ENCODE peak calls at places on chromosomes 13 and 19, in six cellular contexts. B is activated T-helper 1 cell treated with Interleukin-2 at 50 U/mL for 16 hours; I is stimulated activated naive CD4-positive, alpha-beta T cell; V is OCI-M1; H is ELR; W is cardiac septum. P is an unnamed sample.

GRCh38 chr13:45242070-45242469 is 41.2 kb upstream of the KCTD4 start:
- DNase-seq in B (no peak), I (no peak), V (peak; percentile 41), H (peak; percentile 49), W (no peak), P (no peak)

GRCh38 chr13:21476893-21477472 is 17.9 kb upstream of the ZDHHC20 start:
- DNase-seq in B (peak; percentile 58), I (peak; percentile 57), V (peak; percentile 87), H (peak; percentile 86), W (peak; percentile 86), P (peak; percentile 91)

GRCh38 chr19:30778961-30779690 is 406.9 kb downstream of the ZNF536 start:
- DNase-seq in B (no peak), I (no peak), V (no peak), H (no peak), W (no peak), P (no peak)

GRCh38 chr19:49788857-49789256 is 22.1 kb downstream of the AP2A1 start:
- DNase-seq in B (no peak), I (no peak), V (no peak), H (no peak), W (no peak), P (no peak)

GRCh38 chr13:33932765-33933406 is 114.9 kb downstream of the RFC3 start:
- DNase-seq in B (no peak), I (no peak), V (no peak), H (no peak), W (no peak), P (no peak)

GRCh38 chr13:98365291-98365690 is 188.2 kb upstream of the RNF113B start:
- DNase-seq in B (no peak), I (no peak), V (no peak), H (no peak), W (no peak), P (no peak)

GRCh38 chr13:33034061-33034460 is 17.8 kb downstream of the KL start:
- DNase-seq in B (no peak), I (no peak), V (no peak), H (no peak), W (no peak), P (no peak)

GRCh38 chr19:33427801-33428626 is 54.5 kb downstream of the CEBPG start:
- DNase-seq in B (no peak), I (no peak), V (no peak), H (no peak), W (no peak), P (peak; percentile 31)

GRCh38 chr19:55094456-55095259 is 19.0 kb downstream of the EPS8L1 start:
- DNase-seq in B (no peak), I (no peak), V (no peak), H (no peak), W (no peak), P (no peak)

GRCh38 chr13:76904507-76904906 is 18.3 kb upstream of the KCTD12 start:
- DNase-seq in B (no peak), I (no peak), V (no peak), H (no peak), W (no peak), P (no peak)

GRCh38 chr19:13974073-13974472 is 21.8 kb downstream of the DCAF15 start:
- DNase-seq in B (no peak), I (peak; percentile 29), V (no peak), H (peak; percentile 41), W (no peak), P (no peak)

GRCh38 chr13:23140492-23140891 is 40.3 kb upstream of the SGCG start:
- DNase-seq in B (no peak), I (no peak), V (no peak), H (no peak), W (no peak), P (no peak)

GRCh38 chr19:14517840-14518505 is at the start of gene DNAJB1:
- DNase-seq in B (peak; percentile 53), I (peak; percentile 61), V (peak; percentile 94), H (peak; percentile 82), W (peak; percentile 95), P (peak; percentile 95)

GRCh38 chr13:71285700-71286099 is 581.3 kb downstream of the DACH1 start:
- DNase-seq in B (no peak), I (no peak), V (peak; percentile 10), H (no peak), W (no peak), P (no peak)

GRCh38 chr19:2302319-2303208 is 5.4 kb downstream of the LINGO3 start:
- DNase-seq in B (no peak), I (no peak), V (no peak), H (peak; percentile 42), W (no peak), P (peak; percentile 71)

GRCh38 chr13:113540523-113540922 is 44.0 kb upstream of the TFDP1 start:
- DNase-seq in B (no peak), I (no peak), V (no peak), H (no peak), W (peak; percentile 57), P (no peak)

GRCh38 chr19:54002495-54003315 is 11.3 kb downstream of the CACNG6 start:
- DNase-seq in B (no peak), I (no peak), V (no peak), H (no peak), W (no peak), P (no peak)

GRCh38 chr19:37933965-37934364 is 27.0 kb downstream of the SIPA1L3 start:
- DNase-seq in B (no peak), I (no peak), V (no peak), H (no peak), W (no peak), P (peak; percentile 72)

GRCh38 chr13:73210218-73210883 is 151.5 kb downstream of the KLF5 start:
- DNase-seq in B (no peak), I (no peak), V (no peak), H (peak; percentile 17), W (no peak), P (no peak)

GRCh38 chr19:38596057-38596981 is 21.4 kb downstream of the MAP4K1 start:
- DNase-seq in B (no peak), I (no peak), V (no peak), H (peak; percentile 22), W (no peak), P (peak; percentile 69)

GRCh38 chr19:49442793-49443365 is 1.6 kb upstream of the SLC17A7 start:
- DNase-seq in B (no peak), I (peak; percentile 52), V (peak; percentile 87), H (peak; percentile 87), W (peak; percentile 96), P (peak; percentile 98)

GRCh38 chr19:39704181-39705044 is at the start of gene LGALS14:
- DNase-seq in B (no peak), I (no peak), V (no peak), H (no peak), W (no peak), P (no peak)

GRCh38 chr19:41219924-41220567 is 1.0 kb downstream of the AXL start:
- DNase-seq in B (no peak), I (no peak), V (peak; percentile 90), H (peak; percentile 76), W (no peak), P (peak; percentile 82)

GRCh38 chr13:94712812-94713555 is 639 bp upstream of the SOX21 start:
- DNase-seq in B (no peak), I (no peak), V (peak; percentile 58), H (peak; percentile 47), W (no peak), P (peak; percentile 60)

GRCh38 chr19:518292-519231 is 11.3 kb downstream of the TPGS1 start:
- DNase-seq in B (peak; percentile 56), I (peak; percentile 48), V (peak; percentile 43), H (no peak), W (no peak), P (peak; percentile 65)

GRCh38 chr13:51623473-51623872 is 39.2 kb downstream of the WDFY2 start:
- DNase-seq in B (no peak), I (no peak), V (peak; percentile 14), H (peak; percentile 41), W (no peak), P (no peak)

GRCh38 chr19:52397310-52398090 is at the start of gene ZNF528:
- DNase-seq in B (peak; percentile 89), I (peak; percentile 75), V (peak; percentile 98), H (peak; percentile 95), W (peak; percentile 98), P (peak; percentile 99)

GRCh38 chr13:111958612-111959395 is 108.1 kb upstream of the SOX1 start:
- DNase-seq in B (no peak), I (no peak), V (no peak), H (no peak), W (peak; percentile 57), P (no peak)

GRCh38 chr13:113406321-113407102 is 42.6 kb upstream of the GRTP1 start:
- DNase-seq in B (no peak), I (no peak), V (no peak), H (no peak), W (peak; percentile 73), P (no peak)

GRCh38 chr19:27867981-27868380 is 1345.0 kb downstream of the UQCRFS1 start:
- DNase-seq in B (no peak), I (no peak), V (no peak), H (no peak), W (no peak), P (no peak)

GRCh38 chr19:50328257-50329145 is 676 bp downstream of the KCNC3 start:
- DNase-seq in B (no peak), I (peak; percentile 36), V (no peak), H (no peak), W (no peak), P (peak; percentile 61)

GRCh38 chr19:55599468-55600335 is at the start of the genes FIZ1 and ZNF524:
- DNase-seq in B (peak; percentile 90), I (peak; percentile 95), V (peak; percentile 99), H (peak; percentile 98), W (peak; percentile 99), P (peak; percentile 99)

GRCh38 chr19:38233740-38234251 is 9.8 kb upstream of the DPF1 start:
- DNase-seq in B (peak; percentile 54), I (peak; percentile 53), V (peak; percentile 92), H (peak; percentile 79), W (peak; percentile 89), P (peak; percentile 93)

GRCh38 chr13:24050796-24051715 is 109.5 kb upstream of the SPATA13 start:
- DNase-seq in B (no peak), I (no peak), V (no peak), H (no peak), W (no peak), P (no peak)

GRCh38 chr19:39317476-39317875 is 3.2 kb downstream of the LRFN1 start:
- DNase-seq in B (no peak), I (no peak), V (no peak), H (no peak), W (no peak), P (no peak)

GRCh38 chr19:28424662-28425430 is 788.1 kb downstream of the UQCRFS1 start:
- DNase-seq in B (no peak), I (no peak), V (no peak), H (no peak), W (no peak), P (no peak)

GRCh38 chr19:41746593-41747227 is 8.6 kb upstream of the CEACAM6 start:
- DNase-seq in B (no peak), I (peak; percentile 10), V (peak; percentile 78), H (peak; percentile 60), W (no peak), P (no peak)

GRCh38 chr13:31538067-31539042 is 201.0 kb upstream of the RXFP2 start:
- DNase-seq in B (no peak), I (no peak), V (peak; percentile 64), H (peak; percentile 80), W (no peak), P (no peak)

GRCh38 chr13:110815471-110816204 is 99.2 kb downstream of the ANKRD10 start:
- DNase-seq in B (no peak), I (no peak), V (no peak), H (no peak), W (no peak), P (no peak)

GRCh38 chr19:13143135-13143534 is 7.0 kb downstream of the STX10 start:
- DNase-seq in B (no peak), I (no peak), V (no peak), H (peak; percentile 82), W (no peak), P (no peak)

P was measured in right cardiac atrium.